ENCODE peak calls at places on chromosomes 1 and 21, in four cellular contexts. F is heart left ventricle, E is neural progenitor cell, D is NCI-H1436. N is an unnamed sample.

GRCh38 chr1:117060441-117061317 is 553 bp downstream of the TTF2 start:
- DNase-seq in F (no peak), E (no peak), D (peak; percentile 9), N (no peak)

GRCh38 chr1:150564051-150564991 is 15.1 kb downstream of the MCL1 start:
- DNase-seq in F (peak; percentile 43), E (no peak), D (no peak), N (no peak)

GRCh38 chr1:25800538-25801377 is 765 bp downstream of the SELENON start:
- DNase-seq in F (no peak), E (no peak), D (no peak), N (no peak)

GRCh38 chr1:81712425-81712824 is 88.3 kb upstream of the ADGRL2 start:
- DNase-seq in F (no peak), E (no peak), D (no peak), N (no peak)

GRCh38 chr21:41235214-41235613 is 67.3 kb downstream of the BACE2 start:
- DNase-seq in F (no peak), E (no peak), D (no peak), N (no peak)

GRCh38 chr1:212456166-212456528 is 23.4 kb downstream of the NENF start:
- DNase-seq in F (no peak), E (no peak), D (no peak), N (no peak)

GRCh38 chr21:45555251-45555556 is 13.0 kb upstream of the SLC19A1 start:
- DNase-seq in F (no peak), E (no peak), D (no peak), N (no peak)

GRCh38 chr1:145751491-145752021 is 32.3 kb downstream of the CD160 start:
- DNase-seq in F (no peak), E (no peak), D (no peak), N (no peak)

GRCh38 chr1:185049670-185050069 is 4.3 kb downstream of the RNF2 start:
- DNase-seq in F (no peak), E (no peak), D (no peak), N (no peak)

GRCh38 chr1:47189844-47190562 is at the start of gene PDZK1IP1:
- DNase-seq in F (peak; percentile 80), E (peak; percentile 67), D (no peak), N (no peak)

GRCh38 chr21:34632498-34632897 is 17.6 kb upstream of the RCAN1 start:
- DNase-seq in F (no peak), E (no peak), D (no peak), N (no peak)